ENCODE peak calls at places on chromosomes 4 and X, in six cellular contexts. One of them, this sample, is unnamed.

GRCh38 chrX:69133561-69134542 is 31.4 kb downstream of the PJA1 start:
- DNase-seq in heart right ventricle: no peak
- DNase-seq in body of pancreas: peak; percentile 23
- DNase-seq in breast epithelium: no peak
- DNase-seq in IMR-90: peak; percentile 69
- DNase-seq in CD8-positive, alpha-beta memory T cell: no peak
- DNase-seq in this sample: peak; percentile 50

GRCh38 chrX:15143050-15143824 is 126.6 kb downstream of the ASB9 start:
- DNase-seq in heart right ventricle: peak; percentile 11
- DNase-seq in body of pancreas: peak; percentile 48
- DNase-seq in breast epithelium: peak; percentile 51
- DNase-seq in IMR-90: peak; percentile 45
- DNase-seq in CD8-positive, alpha-beta memory T cell: peak; percentile 52
- DNase-seq in this sample: peak; percentile 27

GRCh38 chr4:74158561-74159396 is 861 bp downstream of the MTHFD2L start:
- DNase-seq in heart right ventricle: no peak
- DNase-seq in body of pancreas: no peak
- DNase-seq in breast epithelium: no peak
- DNase-seq in IMR-90: peak; percentile 46
- DNase-seq in CD8-positive, alpha-beta memory T cell: no peak
- DNase-seq in this sample: peak; percentile 14

GRCh38 chrX:38236901-38237615 is 16.4 kb upstream of the SRPX start:
- DNase-seq in heart right ventricle: no peak
- DNase-seq in body of pancreas: no peak
- DNase-seq in breast epithelium: no peak
- DNase-seq in IMR-90: no peak
- DNase-seq in CD8-positive, alpha-beta memory T cell: no peak
- DNase-seq in this sample: no peak

GRCh38 chr4:155679343-155679742 is 12.7 kb downstream of the GUCY1A1 start:
- DNase-seq in heart right ventricle: no peak
- DNase-seq in body of pancreas: no peak
- DNase-seq in breast epithelium: no peak
- DNase-seq in IMR-90: peak; percentile 38
- DNase-seq in CD8-positive, alpha-beta memory T cell: no peak
- DNase-seq in this sample: no peak

GRCh38 chrX:48683411-48683982 is at the start of gene WAS:
- DNase-seq in heart right ventricle: no peak
- DNase-seq in body of pancreas: peak; percentile 39
- DNase-seq in breast epithelium: no peak
- DNase-seq in IMR-90: no peak
- DNase-seq in CD8-positive, alpha-beta memory T cell: peak; percentile 68
- DNase-seq in this sample: no peak

GRCh38 chrX:71909956-71910355 is 689 bp upstream of the NHSL2 start:
- DNase-seq in heart right ventricle: peak; percentile 12
- DNase-seq in body of pancreas: no peak
- DNase-seq in breast epithelium: no peak
- DNase-seq in IMR-90: no peak
- DNase-seq in CD8-positive, alpha-beta memory T cell: no peak
- DNase-seq in this sample: no peak

GRCh38 chr4:76301068-76301774 is 5.3 kb upstream of the STBD1 start:
- DNase-seq in heart right ventricle: no peak
- DNase-seq in body of pancreas: peak; percentile 65
- DNase-seq in breast epithelium: no peak
- DNase-seq in IMR-90: peak; percentile 89
- DNase-seq in CD8-positive, alpha-beta memory T cell: no peak
- DNase-seq in this sample: peak; percentile 54

GRCh38 chr4:54625391-54625790 is 32.4 kb upstream of the KIT start:
- DNase-seq in heart right ventricle: no peak
- DNase-seq in body of pancreas: no peak
- DNase-seq in breast epithelium: no peak
- DNase-seq in IMR-90: no peak
- DNase-seq in CD8-positive, alpha-beta memory T cell: no peak
- DNase-seq in this sample: no peak

GRCh38 chr4:6891436-6892170 is 18.0 kb upstream of the TBC1D14 start:
- DNase-seq in heart right ventricle: no peak
- DNase-seq in body of pancreas: no peak
- DNase-seq in breast epithelium: no peak
- DNase-seq in IMR-90: peak; percentile 31
- DNase-seq in CD8-positive, alpha-beta memory T cell: no peak
- DNase-seq in this sample: no peak
- H3K27ac ChIP-seq in heart right ventricle: no peak overlapping the region
- H3K27ac ChIP-seq in body of pancreas: peak overlapping the region; percentile 34
- H3K27ac ChIP-seq in breast epithelium: no peak overlapping the region
- H3K27ac ChIP-seq in IMR-90: peak overlapping the region; percentile 51
- H3K27ac ChIP-seq in CD8-positive, alpha-beta memory T cell: peak overlapping the region; percentile 73
- H3K27ac ChIP-seq in this sample: no peak overlapping the region

DNA sequence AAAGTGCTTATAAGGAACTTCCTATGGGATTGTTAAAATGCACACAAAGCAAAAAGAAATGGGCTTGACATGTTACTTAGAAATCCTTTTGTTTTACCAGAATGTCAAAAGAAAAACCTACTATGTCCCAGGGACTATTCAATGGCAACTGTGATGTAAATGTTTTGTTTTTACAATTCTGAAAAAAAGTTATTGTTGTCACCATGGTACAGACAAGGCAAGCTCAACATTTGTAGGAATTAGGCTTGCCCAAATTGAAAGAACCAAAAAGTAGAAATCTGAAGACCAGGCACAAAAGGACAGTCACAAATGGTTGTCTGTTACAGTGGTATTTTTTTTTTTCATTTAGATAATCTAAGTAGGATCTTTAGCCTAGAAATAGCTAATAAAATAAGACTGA is 638.6 kb downstream of the STPG2 start:
- DNase-seq in heart right ventricle: no peak
- DNase-seq in body of pancreas: no peak
- DNase-seq in breast epithelium: no peak
- DNase-seq in IMR-90: no peak
- DNase-seq in CD8-positive, alpha-beta memory T cell: no peak
- DNase-seq in this sample: no peak
- H3K4me3 ChIP-seq in heart right ventricle: no peak overlapping the region
- H3K4me3 ChIP-seq in body of pancreas: no peak overlapping the region
- H3K4me3 ChIP-seq in breast epithelium: no peak overlapping the region
- H3K4me3 ChIP-seq in IMR-90: no peak overlapping the region
- H3K4me3 ChIP-seq in CD8-positive, alpha-beta memory T cell: no peak overlapping the region
- H3K4me3 ChIP-seq in this sample: no peak overlapping the region

GRCh38 chrX:50484662-50485061 is 14.0 kb upstream of the DGKK start:
- DNase-seq in heart right ventricle: no peak
- DNase-seq in body of pancreas: no peak
- DNase-seq in breast epithelium: no peak
- DNase-seq in IMR-90: no peak
- DNase-seq in CD8-positive, alpha-beta memory T cell: no peak
- DNase-seq in this sample: no peak
- H3K4me1 ChIP-seq in heart right ventricle: no peaks in the 10 kb centered on the region
- H3K4me1 ChIP-seq in body of pancreas: no peaks in the 10 kb centered on the region
- H3K4me1 ChIP-seq in breast epithelium: no peaks in the 10 kb centered on the region
- H3K4me1 ChIP-seq in IMR-90: no peaks in the 10 kb centered on the region
- H3K4me1 ChIP-seq in CD8-positive, alpha-beta memory T cell: no peaks in the 10 kb centered on the region
- H3K4me1 ChIP-seq in this sample: no peaks in the 10 kb centered on the region

DNA sequence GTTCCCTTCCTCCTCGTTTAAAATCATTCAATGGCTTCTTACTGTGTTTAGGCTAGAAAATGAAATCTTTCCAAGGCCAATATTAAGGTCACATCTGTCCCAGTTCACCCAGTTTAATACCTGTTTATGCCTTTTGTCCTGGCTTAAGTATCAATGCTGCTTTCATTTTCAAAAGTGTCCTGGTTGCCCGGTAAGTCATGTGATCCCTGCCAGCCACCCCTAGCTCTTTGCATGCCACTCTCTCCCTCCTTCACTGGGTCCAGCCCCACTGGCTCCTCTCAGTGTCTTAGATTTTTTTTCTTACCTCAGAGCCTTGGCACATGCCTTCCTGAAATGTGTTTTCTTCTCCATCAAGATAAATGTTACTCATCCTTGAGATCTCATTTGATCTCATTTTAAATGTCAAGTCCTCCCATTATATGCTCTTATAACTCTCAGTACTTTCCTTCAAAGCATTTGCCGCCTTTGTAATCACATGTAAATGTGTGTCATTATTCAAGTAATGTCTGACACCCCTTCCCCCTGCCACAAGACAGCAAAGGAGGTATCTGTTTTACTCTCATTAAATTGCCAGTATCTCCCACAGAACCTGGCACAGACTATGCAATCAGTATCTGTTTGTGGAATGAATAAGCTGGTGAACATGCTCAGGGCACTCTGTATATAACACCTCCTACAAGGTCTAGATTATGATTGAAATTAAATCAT is 472.5 kb upstream of the RPS6KA3 start:
- DNase-seq in heart right ventricle: no peak
- DNase-seq in body of pancreas: no peak
- DNase-seq in breast epithelium: no peak
- DNase-seq in IMR-90: no peak
- DNase-seq in CD8-positive, alpha-beta memory T cell: no peak
- DNase-seq in this sample: no peak
- H3K27ac ChIP-seq in heart right ventricle: no peak overlapping the region
- H3K27ac ChIP-seq in body of pancreas: no peak overlapping the region
- H3K27ac ChIP-seq in breast epithelium: no peak overlapping the region
- H3K27ac ChIP-seq in IMR-90: no peak overlapping the region
- H3K27ac ChIP-seq in CD8-positive, alpha-beta memory T cell: no peak overlapping the region
- H3K27ac ChIP-seq in this sample: no peak overlapping the region

DNA sequence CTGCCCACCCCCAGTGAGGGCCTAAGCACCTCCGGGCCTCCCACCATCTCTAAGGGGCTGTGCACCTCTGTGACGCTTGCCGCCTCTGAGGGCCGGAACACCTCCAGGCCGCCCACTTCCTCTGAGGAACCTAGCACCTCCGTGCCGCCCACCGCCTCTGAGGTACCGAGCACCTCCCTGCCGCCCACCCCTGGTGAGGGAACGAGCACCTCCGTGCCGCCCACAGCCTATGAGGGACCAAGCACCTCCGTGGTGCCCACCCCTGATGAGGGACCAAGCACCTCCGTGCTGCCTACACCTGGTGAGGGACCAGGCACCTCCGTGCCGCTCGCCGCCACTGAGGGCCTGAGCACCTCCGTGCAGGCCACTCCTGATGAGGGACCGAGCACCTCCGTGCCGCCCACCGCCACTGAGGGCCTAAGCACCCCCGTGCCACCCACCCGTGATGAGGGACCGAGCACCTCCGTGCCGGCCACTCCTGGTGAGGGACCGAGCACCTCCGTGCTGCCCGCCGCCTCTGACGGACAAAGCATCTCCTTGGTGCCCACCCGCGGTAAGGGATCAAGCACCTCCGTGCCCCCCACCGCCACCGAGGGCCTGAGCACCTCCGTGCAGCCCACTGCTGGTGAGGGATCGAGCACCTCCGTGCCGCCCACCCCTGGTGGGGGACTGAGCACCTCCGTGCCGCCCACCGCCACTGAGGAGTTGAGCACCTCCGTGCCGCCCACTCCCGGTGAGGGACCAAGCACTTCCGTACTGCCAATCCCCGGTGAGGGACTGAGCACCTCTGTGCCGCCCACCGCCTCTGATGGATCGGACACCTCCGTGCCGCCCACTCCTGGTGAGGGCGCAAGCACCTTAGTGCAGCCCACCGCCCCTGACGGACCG is 977 bp downstream of the MAGEE1 start:
- DNase-seq in heart right ventricle: peak; percentile 7
- DNase-seq in body of pancreas: peak; percentile 6
- DNase-seq in breast epithelium: peak; percentile 40
- DNase-seq in IMR-90: no peak
- DNase-seq in CD8-positive, alpha-beta memory T cell: peak; percentile 78
- DNase-seq in this sample: no peak
- H3K4me3 ChIP-seq in heart right ventricle: peak overlapping the region; percentile 56
- H3K4me3 ChIP-seq in body of pancreas: peak overlapping the region; percentile 31
- H3K4me3 ChIP-seq in breast epithelium: peak overlapping the region; percentile 70
- H3K4me3 ChIP-seq in IMR-90: peak overlapping the region; percentile 90
- H3K4me3 ChIP-seq in CD8-positive, alpha-beta memory T cell: peak overlapping the region; percentile 67
- H3K4me3 ChIP-seq in this sample: peak overlapping the region; percentile 43

GRCh38 chr4:168866635-168867034 is 143.4 kb downstream of the CBR4 start:
- DNase-seq in heart right ventricle: no peak
- DNase-seq in body of pancreas: no peak
- DNase-seq in breast epithelium: no peak
- DNase-seq in IMR-90: no peak
- DNase-seq in CD8-positive, alpha-beta memory T cell: no peak
- DNase-seq in this sample: no peak

GRCh38 chr4:168865854-168866253 is 144.2 kb downstream of the CBR4 start:
- DNase-seq in heart right ventricle: no peak
- DNase-seq in body of pancreas: no peak
- DNase-seq in breast epithelium: no peak
- DNase-seq in IMR-90: no peak
- DNase-seq in CD8-positive, alpha-beta memory T cell: no peak
- DNase-seq in this sample: no peak

GRCh38 chr4:168864831-168865541 is 145.1 kb downstream of the CBR4 start:
- DNase-seq in heart right ventricle: no peak
- DNase-seq in body of pancreas: no peak
- DNase-seq in breast epithelium: no peak
- DNase-seq in IMR-90: peak; percentile 67
- DNase-seq in CD8-positive, alpha-beta memory T cell: no peak
- DNase-seq in this sample: no peak

GRCh38 chr4:168867128-168867527 is 142.9 kb downstream of the CBR4 start:
- DNase-seq in heart right ventricle: no peak
- DNase-seq in body of pancreas: no peak
- DNase-seq in breast epithelium: no peak
- DNase-seq in IMR-90: no peak
- DNase-seq in CD8-positive, alpha-beta memory T cell: no peak
- DNase-seq in this sample: no peak

DNA sequence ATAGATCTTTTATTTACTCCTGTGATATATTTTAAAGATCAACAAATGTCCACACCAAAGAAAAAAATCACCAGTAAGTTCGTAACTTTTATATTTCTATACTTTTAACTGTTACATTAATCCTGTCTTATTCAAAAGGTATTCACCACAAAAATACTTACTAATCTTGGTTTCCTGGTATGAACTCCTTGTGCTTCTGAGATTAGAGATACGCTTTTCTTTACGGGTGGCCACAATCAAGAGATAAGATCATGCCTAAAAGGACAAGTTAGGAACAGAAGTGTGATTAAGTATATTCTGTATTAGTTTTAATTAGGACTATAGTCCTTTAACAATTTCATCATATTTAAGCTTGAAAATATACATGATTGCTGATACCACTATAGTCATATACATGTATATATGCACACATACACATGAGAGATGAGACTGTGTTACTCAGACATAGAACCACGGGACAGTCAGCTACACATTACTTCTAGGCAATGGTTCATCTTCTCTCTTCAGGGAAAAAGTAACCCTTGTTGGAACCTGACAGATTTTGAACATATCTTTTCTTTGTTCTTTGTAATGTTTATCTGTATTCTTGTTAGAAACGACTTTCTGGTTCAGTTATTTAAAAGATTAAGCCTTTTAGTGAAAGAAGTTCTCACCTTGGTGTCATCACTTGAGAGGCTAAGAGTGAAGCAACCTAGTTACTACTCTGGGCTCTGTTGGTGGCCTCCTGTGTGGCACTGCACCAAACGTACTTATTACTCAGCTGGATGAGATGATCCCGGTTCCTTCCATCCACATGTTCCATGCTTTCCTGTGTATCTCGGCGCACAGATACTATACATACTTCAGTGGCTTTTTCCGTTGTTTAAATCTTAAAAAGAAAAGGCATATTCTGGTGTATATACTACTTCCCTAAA is 146.1 kb downstream of the CBR4 start:
- DNase-seq in heart right ventricle: no peak
- DNase-seq in body of pancreas: no peak
- DNase-seq in breast epithelium: no peak
- DNase-seq in IMR-90: no peak
- DNase-seq in CD8-positive, alpha-beta memory T cell: no peak
- DNase-seq in this sample: no peak
- H3K4me1 ChIP-seq in heart right ventricle: peaks cover 35% of the 10 kb centered on the region
- H3K4me1 ChIP-seq in body of pancreas: no peaks in the 10 kb centered on the region
- H3K4me1 ChIP-seq in breast epithelium: no peaks in the 10 kb centered on the region
- H3K4me1 ChIP-seq in IMR-90: peaks cover 35% of the 10 kb centered on the region
- H3K4me1 ChIP-seq in CD8-positive, alpha-beta memory T cell: no peaks in the 10 kb centered on the region
- H3K4me1 ChIP-seq in this sample: peaks cover 61% of the 10 kb centered on the region

This sample was measured in SJSA1.